ENCODE peak calls at places on chromosomes 12 and 14, in eight cellular contexts. One of them, this sample, is unnamed.

GRCh38 chr12:21559855-21560569 is 33.9 kb downstream of the SPX start:
- DNase-seq in neuronal stem cell: no peak
- DNase-seq in naive thymus-derived CD4-positive, alpha-beta T cell: no peak
- DNase-seq in GM12878: no peak
- DNase-seq in kidney epithelial cell: no peak
- DNase-seq in left ventricle myocardium inferior: no peak
- DNase-seq in effector memory CD4-positive, alpha-beta T cell: no peak
- DNase-seq in fibroblast of lung: peak
- DNase-seq in this sample: no peak

GRCh38 chr14:52266179-52266578 is 1.3 kb upstream of the PTGDR start:
- DNase-seq in neuronal stem cell: no peak
- DNase-seq in naive thymus-derived CD4-positive, alpha-beta T cell: no peak
- DNase-seq in GM12878: no peak
- DNase-seq in kidney epithelial cell: no peak
- DNase-seq in left ventricle myocardium inferior: no peak
- DNase-seq in effector memory CD4-positive, alpha-beta T cell: no peak
- DNase-seq in fibroblast of lung: peak
- DNase-seq in this sample: no peak

GRCh38 chr14:39739796-39740195 is 307.6 kb upstream of the FBXO33 start:
- DNase-seq in neuronal stem cell: no peak
- DNase-seq in naive thymus-derived CD4-positive, alpha-beta T cell: no peak
- DNase-seq in GM12878: no peak
- DNase-seq in kidney epithelial cell: no peak
- DNase-seq in left ventricle myocardium inferior: peak
- DNase-seq in effector memory CD4-positive, alpha-beta T cell: no peak
- DNase-seq in fibroblast of lung: no peak
- DNase-seq in this sample: no peak

GRCh38 chr14:48563465-48563864 is 888.1 kb upstream of the MDGA2 start:
- DNase-seq in neuronal stem cell: no peak
- DNase-seq in naive thymus-derived CD4-positive, alpha-beta T cell: no peak
- DNase-seq in GM12878: no peak
- DNase-seq in kidney epithelial cell: peak
- DNase-seq in left ventricle myocardium inferior: no peak
- DNase-seq in effector memory CD4-positive, alpha-beta T cell: no peak
- DNase-seq in fibroblast of lung: peak
- DNase-seq in this sample: no peak

GRCh38 chr12:126862500-126862899 is 1404.5 kb upstream of the TMEM132C start:
- DNase-seq in neuronal stem cell: no peak
- DNase-seq in naive thymus-derived CD4-positive, alpha-beta T cell: no peak
- DNase-seq in GM12878: no peak
- DNase-seq in kidney epithelial cell: no peak
- DNase-seq in left ventricle myocardium inferior: no peak
- DNase-seq in effector memory CD4-positive, alpha-beta T cell: no peak
- DNase-seq in fibroblast of lung: no peak
- DNase-seq in this sample: no peak

GRCh38 chr14:88322505-88323085 is 474 bp downstream of the KCNK10 start:
- DNase-seq in neuronal stem cell: no peak
- DNase-seq in naive thymus-derived CD4-positive, alpha-beta T cell: no peak
- DNase-seq in GM12878: no peak
- DNase-seq in kidney epithelial cell: no peak
- DNase-seq in left ventricle myocardium inferior: no peak
- DNase-seq in effector memory CD4-positive, alpha-beta T cell: no peak
- DNase-seq in fibroblast of lung: no peak
- DNase-seq in this sample: no peak

GRCh38 chr14:48842785-48843184 is 743.4 kb downstream of the RPS29 start:
- DNase-seq in neuronal stem cell: no peak
- DNase-seq in naive thymus-derived CD4-positive, alpha-beta T cell: no peak
- DNase-seq in GM12878: no peak
- DNase-seq in kidney epithelial cell: no peak
- DNase-seq in left ventricle myocardium inferior: no peak
- DNase-seq in effector memory CD4-positive, alpha-beta T cell: no peak
- DNase-seq in fibroblast of lung: no peak
- DNase-seq in this sample: no peak

GRCh38 chr14:63493246-63493645 is 49.9 kb downstream of the PPP2R5E start:
- DNase-seq in neuronal stem cell: peak
- DNase-seq in naive thymus-derived CD4-positive, alpha-beta T cell: no peak
- DNase-seq in GM12878: no peak
- DNase-seq in kidney epithelial cell: no peak
- DNase-seq in left ventricle myocardium inferior: no peak
- DNase-seq in effector memory CD4-positive, alpha-beta T cell: no peak
- DNase-seq in fibroblast of lung: peak
- DNase-seq in this sample: no peak

GRCh38 chr14:36675581-36675980 is 13.9 kb downstream of the PAX9 start:
- DNase-seq in neuronal stem cell: no peak
- DNase-seq in naive thymus-derived CD4-positive, alpha-beta T cell: no peak
- DNase-seq in GM12878: no peak
- DNase-seq in kidney epithelial cell: no peak
- DNase-seq in left ventricle myocardium inferior: no peak
- DNase-seq in effector memory CD4-positive, alpha-beta T cell: no peak
- DNase-seq in fibroblast of lung: no peak
- DNase-seq in this sample: no peak

GRCh38 chr12:111068281-111068680 is 147.9 kb upstream of the MYL2 start:
- DNase-seq in neuronal stem cell: no peak
- DNase-seq in naive thymus-derived CD4-positive, alpha-beta T cell: peak
- DNase-seq in GM12878: no peak
- DNase-seq in kidney epithelial cell: no peak
- DNase-seq in left ventricle myocardium inferior: no peak
- DNase-seq in effector memory CD4-positive, alpha-beta T cell: no peak
- DNase-seq in fibroblast of lung: no peak
- DNase-seq in this sample: no peak

GRCh38 chr14:33026850-33027420 is 88.3 kb downstream of the NPAS3 start:
- DNase-seq in neuronal stem cell: no peak
- DNase-seq in naive thymus-derived CD4-positive, alpha-beta T cell: no peak
- DNase-seq in GM12878: no peak
- DNase-seq in kidney epithelial cell: no peak
- DNase-seq in left ventricle myocardium inferior: no peak
- DNase-seq in effector memory CD4-positive, alpha-beta T cell: no peak
- DNase-seq in fibroblast of lung: peak
- DNase-seq in this sample: no peak

GRCh38 chr12:6225630-6226001 is 25.4 kb downstream of the CD9 start:
- DNase-seq in neuronal stem cell: no peak
- DNase-seq in naive thymus-derived CD4-positive, alpha-beta T cell: no peak
- DNase-seq in GM12878: no peak
- DNase-seq in kidney epithelial cell: no peak
- DNase-seq in left ventricle myocardium inferior: no peak
- DNase-seq in effector memory CD4-positive, alpha-beta T cell: no peak
- DNase-seq in fibroblast of lung: peak
- DNase-seq in this sample: no peak

GRCh38 chr14:52949711-52950409 is 990 bp downstream of the FERMT2 start:
- DNase-seq in neuronal stem cell: no peak
- DNase-seq in naive thymus-derived CD4-positive, alpha-beta T cell: peak
- DNase-seq in GM12878: no peak
- DNase-seq in kidney epithelial cell: no peak
- DNase-seq in left ventricle myocardium inferior: no peak
- DNase-seq in effector memory CD4-positive, alpha-beta T cell: no peak
- DNase-seq in fibroblast of lung: peak
- DNase-seq in this sample: no peak

GRCh38 chr14:77914073-77914721 is 114.3 kb downstream of the ADCK1 start:
- DNase-seq in neuronal stem cell: no peak
- DNase-seq in naive thymus-derived CD4-positive, alpha-beta T cell: no peak
- DNase-seq in GM12878: no peak
- DNase-seq in kidney epithelial cell: no peak
- DNase-seq in left ventricle myocardium inferior: no peak
- DNase-seq in effector memory CD4-positive, alpha-beta T cell: no peak
- DNase-seq in fibroblast of lung: no peak
- DNase-seq in this sample: no peak

GRCh38 chr12:80353254-80353653 is 90.8 kb upstream of the PTPRQ start:
- DNase-seq in neuronal stem cell: no peak
- DNase-seq in naive thymus-derived CD4-positive, alpha-beta T cell: no peak
- DNase-seq in GM12878: no peak
- DNase-seq in kidney epithelial cell: no peak
- DNase-seq in left ventricle myocardium inferior: no peak
- DNase-seq in effector memory CD4-positive, alpha-beta T cell: no peak
- DNase-seq in fibroblast of lung: peak
- DNase-seq in this sample: peak

GRCh38 chr12:73629893-73630872 is 907.5 kb upstream of the ATXN7L3B start:
- DNase-seq in neuronal stem cell: no peak
- DNase-seq in naive thymus-derived CD4-positive, alpha-beta T cell: no peak
- DNase-seq in GM12878: no peak
- DNase-seq in kidney epithelial cell: no peak
- DNase-seq in left ventricle myocardium inferior: no peak
- DNase-seq in effector memory CD4-positive, alpha-beta T cell: no peak
- DNase-seq in fibroblast of lung: no peak
- DNase-seq in this sample: no peak

GRCh38 chr12:76190249-76190648 is 105.8 kb upstream of the NAP1L1 start:
- DNase-seq in neuronal stem cell: no peak
- DNase-seq in naive thymus-derived CD4-positive, alpha-beta T cell: no peak
- DNase-seq in GM12878: no peak
- DNase-seq in kidney epithelial cell: no peak
- DNase-seq in left ventricle myocardium inferior: no peak
- DNase-seq in effector memory CD4-positive, alpha-beta T cell: no peak
- DNase-seq in fibroblast of lung: no peak
- DNase-seq in this sample: no peak

GRCh38 chr14:73180385-73180805 is 44.1 kb downstream of the PSEN1 start:
- DNase-seq in neuronal stem cell: no peak
- DNase-seq in naive thymus-derived CD4-positive, alpha-beta T cell: no peak
- DNase-seq in GM12878: no peak
- DNase-seq in kidney epithelial cell: peak
- DNase-seq in left ventricle myocardium inferior: no peak
- DNase-seq in effector memory CD4-positive, alpha-beta T cell: no peak
- DNase-seq in fibroblast of lung: peak
- DNase-seq in this sample: peak
- H3K4me3 ChIP-seq in neuronal stem cell: no peak
- H3K4me3 ChIP-seq in naive thymus-derived CD4-positive, alpha-beta T cell: no peak
- H3K4me3 ChIP-seq in GM12878: no peak
- H3K4me3 ChIP-seq in kidney epithelial cell: no peak
- H3K4me3 ChIP-seq in left ventricle myocardium inferior: no peak
- H3K4me3 ChIP-seq in effector memory CD4-positive, alpha-beta T cell: no peak
- H3K4me3 ChIP-seq in fibroblast of lung: no peak
- H3K4me3 ChIP-seq in this sample: no peak

DNA sequence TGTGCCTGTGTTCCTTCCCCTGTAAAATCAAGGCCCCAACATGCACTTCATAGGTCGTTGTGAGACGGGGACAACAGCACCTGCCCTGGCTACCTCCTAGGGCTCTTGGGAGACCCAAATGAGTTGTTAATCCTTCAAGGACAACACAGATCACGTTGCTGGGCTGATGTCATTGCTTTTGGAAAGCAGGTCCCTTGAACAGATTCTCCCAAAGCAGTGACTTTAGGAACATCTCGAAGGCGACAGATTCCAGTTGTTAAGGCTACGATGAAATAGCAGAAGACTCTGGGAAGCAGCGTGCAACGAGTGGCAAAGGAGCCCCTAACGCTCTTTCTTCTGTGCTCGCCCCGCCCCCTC is 26.2 kb upstream of the MAP1LC3B2 start:
- DNase-seq in neuronal stem cell: no peak
- DNase-seq in naive thymus-derived CD4-positive, alpha-beta T cell: no peak
- DNase-seq in GM12878: no peak
- DNase-seq in kidney epithelial cell: no peak
- DNase-seq in left ventricle myocardium inferior: no peak
- DNase-seq in effector memory CD4-positive, alpha-beta T cell: no peak
- DNase-seq in fibroblast of lung: no peak
- DNase-seq in this sample: no peak
- H3K4me3 ChIP-seq in neuronal stem cell: no peak
- H3K4me3 ChIP-seq in naive thymus-derived CD4-positive, alpha-beta T cell: peak
- H3K4me3 ChIP-seq in GM12878: peak
- H3K4me3 ChIP-seq in kidney epithelial cell: peak
- H3K4me3 ChIP-seq in left ventricle myocardium inferior: peak
- H3K4me3 ChIP-seq in effector memory CD4-positive, alpha-beta T cell: peak
- H3K4me3 ChIP-seq in fibroblast of lung: peak
- H3K4me3 ChIP-seq in this sample: peak

GRCh38 chr12:131827961-131828534 is at the start of gene MMP17:
- DNase-seq in neuronal stem cell: peak
- DNase-seq in naive thymus-derived CD4-positive, alpha-beta T cell: peak
- DNase-seq in GM12878: no peak
- DNase-seq in kidney epithelial cell: no peak
- DNase-seq in left ventricle myocardium inferior: peak
- DNase-seq in effector memory CD4-positive, alpha-beta T cell: no peak
- DNase-seq in fibroblast of lung: peak
- DNase-seq in this sample: no peak
- H3K4me3 ChIP-seq in neuronal stem cell: peak
- H3K4me3 ChIP-seq in naive thymus-derived CD4-positive, alpha-beta T cell: peak
- H3K4me3 ChIP-seq in GM12878: peak
- H3K4me3 ChIP-seq in kidney epithelial cell: peak
- H3K4me3 ChIP-seq in left ventricle myocardium inferior: peak
- H3K4me3 ChIP-seq in effector memory CD4-positive, alpha-beta T cell: peak
- H3K4me3 ChIP-seq in fibroblast of lung: peak
- H3K4me3 ChIP-seq in this sample: peak

DNA sequence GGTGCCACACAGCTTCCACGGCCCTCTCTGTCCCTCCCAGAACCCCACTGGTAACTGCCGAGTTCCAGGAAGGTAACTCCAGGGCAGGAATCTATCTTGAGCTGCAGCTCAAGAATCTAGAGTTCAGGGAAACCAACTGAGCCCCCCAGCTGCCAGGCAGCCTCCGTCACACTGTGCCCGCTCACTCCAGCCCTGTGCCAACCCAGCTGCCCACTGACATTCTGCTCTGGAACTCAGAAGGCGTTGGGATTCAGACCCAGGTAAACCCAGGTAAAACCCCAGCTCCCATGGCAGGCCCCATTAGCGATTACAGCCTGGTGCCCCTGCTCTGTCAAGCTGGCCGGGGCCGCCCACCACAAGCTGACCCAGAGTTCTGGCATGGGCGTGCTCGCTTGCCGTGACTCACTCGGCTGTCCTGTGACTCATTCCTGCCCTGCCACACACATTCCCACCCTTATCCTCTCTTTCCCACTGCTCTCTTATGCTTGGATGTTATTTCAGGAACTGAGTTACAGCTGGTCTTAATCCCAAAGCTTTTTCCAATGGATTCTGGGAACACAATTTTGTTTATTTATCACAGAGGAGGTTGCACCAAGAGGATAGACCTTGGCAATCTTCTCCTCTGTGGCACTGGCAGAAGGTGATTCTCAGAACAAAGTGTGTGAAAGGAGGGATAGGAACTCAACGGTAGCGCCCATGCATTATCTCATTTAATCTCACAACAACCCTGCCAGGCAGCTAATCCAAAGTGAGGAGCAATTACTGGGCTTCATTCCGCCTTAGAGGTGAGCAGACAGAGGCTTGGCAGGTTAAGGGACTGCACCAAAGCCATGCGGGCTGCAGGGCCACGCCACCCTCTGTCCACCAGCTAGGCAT is 33.2 kb downstream of the SYNE3 start:
- DNase-seq in neuronal stem cell: no peak
- DNase-seq in naive thymus-derived CD4-positive, alpha-beta T cell: no peak
- DNase-seq in GM12878: no peak
- DNase-seq in kidney epithelial cell: peak
- DNase-seq in left ventricle myocardium inferior: peak
- DNase-seq in effector memory CD4-positive, alpha-beta T cell: no peak
- DNase-seq in fibroblast of lung: peak
- DNase-seq in this sample: peak
- H3K4me3 ChIP-seq in neuronal stem cell: no peak
- H3K4me3 ChIP-seq in naive thymus-derived CD4-positive, alpha-beta T cell: no peak
- H3K4me3 ChIP-seq in GM12878: no peak
- H3K4me3 ChIP-seq in kidney epithelial cell: no peak
- H3K4me3 ChIP-seq in left ventricle myocardium inferior: no peak
- H3K4me3 ChIP-seq in effector memory CD4-positive, alpha-beta T cell: no peak
- H3K4me3 ChIP-seq in fibroblast of lung: no peak
- H3K4me3 ChIP-seq in this sample: no peak